ENCODE peak calls at places on chromosomes 13 and 19, in four cellular contexts. M, J, N and R are unnamed samples.

GRCh38 chr13:42043676-42044075 is 4.8 kb upstream of the DGKH start:
- DNase-seq in N (no peak), J (no peak), M (no peak), R (no peak)

GRCh38 chr13:32427852-32428580 is at the start of gene N4BP2L1:
- DNase-seq in J (no peak), M (no peak), N (no peak), R (peak; percentile 28)

GRCh38 chr19:58544591-58545285 is 874 bp downstream of the TRIM28 start:
- DNase-seq in M (peak; percentile 47), J (no peak), N (peak; percentile 73), R (peak; percentile 56)

GRCh38 chr13:112171570-112171965 is 104.6 kb downstream of the SOX1 start:
- DNase-seq in J (no peak), M (no peak), N (no peak), R (no peak)

GRCh38 chr19:50784710-50785109 is 5.5 kb upstream of the ACP4 start:
- DNase-seq in M (no peak), N (no peak), J (no peak), R (no peak)

GRCh38 chr13:45784755-45785675 is 66.5 kb downstream of the SIAH3 start:
- DNase-seq in N (no peak), J (no peak), M (no peak), R (no peak)

GRCh38 chr13:112143753-112144615 is 77.0 kb downstream of the SOX1 start:
- DNase-seq in N (no peak), J (no peak), M (no peak), R (no peak)

GRCh38 chr13:91817250-91817649 is 418.8 kb downstream of the GPC5 start:
- DNase-seq in N (no peak), M (peak; percentile 13), J (no peak), R (peak; percentile 13)

GRCh38 chr13:77838271-77838670 is 80.4 kb downstream of the EDNRB start:
- DNase-seq in M (no peak), J (no peak), N (no peak), R (no peak)

GRCh38 chr13:77832339-77833100 is 86.1 kb downstream of the EDNRB start:
- DNase-seq in M (peak; percentile 6), J (no peak), N (no peak), R (peak; percentile 44)

GRCh38 chr13:77831870-77832269 is 86.8 kb downstream of the EDNRB start:
- DNase-seq in N (no peak), J (no peak), M (no peak), R (no peak)

GRCh38 chr13:77833331-77833863 is 85.2 kb downstream of the EDNRB start:
- DNase-seq in N (no peak), J (no peak), M (peak; percentile 88), R (peak; percentile 90)

DNA sequence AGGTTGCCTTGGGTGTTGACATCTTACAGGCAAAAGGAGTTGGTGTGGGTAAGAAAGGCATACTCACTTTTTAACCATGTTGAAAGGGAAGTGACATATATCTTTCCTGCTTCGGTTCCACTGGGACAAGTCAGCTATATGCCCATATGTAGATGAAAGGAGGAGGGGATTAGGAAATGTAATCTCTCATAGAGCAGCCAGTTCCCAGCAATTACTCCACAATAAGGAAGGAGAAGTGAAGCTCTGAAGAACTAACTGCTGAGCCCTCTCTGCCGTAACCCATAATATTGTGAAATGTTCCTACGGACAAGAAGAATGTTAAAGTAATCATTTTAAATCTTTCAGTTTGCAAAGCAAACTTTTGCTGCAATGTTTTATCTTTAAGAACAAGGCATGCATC is 82.2 kb downstream of the EDNRB start:
- DNase-seq in N (no peak), J (no peak), M (peak; percentile 44), R (peak; percentile 78)
- H3K18ac ChIP-seq in N (no peak overlapping the region), J (no peak overlapping the region), M (peak overlapping the region; percentile 87), R (peak overlapping the region; percentile 48)

DNA sequence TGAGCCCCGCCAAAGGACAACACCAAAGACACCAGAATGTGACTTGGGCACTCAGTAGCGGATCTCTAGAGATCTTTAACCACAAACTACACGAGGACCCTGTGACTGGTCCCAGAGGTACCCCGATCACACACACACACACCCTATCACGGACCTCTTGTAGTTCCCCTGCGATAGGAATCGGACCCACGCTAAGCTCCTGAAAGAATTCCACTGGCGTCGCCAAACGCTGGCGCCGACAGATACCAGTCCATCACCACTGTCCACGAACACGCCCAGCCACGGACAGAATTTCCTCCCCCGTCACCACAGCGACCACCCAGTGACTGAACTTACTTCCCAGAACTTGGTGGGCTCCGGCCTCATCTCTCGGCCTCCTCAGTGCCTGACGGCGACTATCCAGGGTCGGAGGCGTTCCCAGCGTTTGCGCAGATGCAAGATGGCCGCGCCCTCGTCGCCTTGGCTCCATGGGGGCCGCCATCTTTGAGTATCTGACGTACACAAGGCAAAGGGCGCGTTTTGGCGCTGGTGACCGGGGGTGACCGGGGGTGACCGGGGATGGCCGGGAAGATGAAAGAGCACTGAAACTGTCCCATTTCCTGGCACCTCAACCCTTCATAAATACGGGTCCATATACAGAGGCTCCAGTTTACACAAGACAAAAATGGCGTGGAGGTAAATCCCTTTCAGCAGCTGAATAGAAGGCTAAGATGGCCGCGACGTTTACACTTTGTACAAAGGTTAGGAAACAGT is at the start of gene ZNF615:
- DNase-seq in J (peak; percentile 60), N (peak; percentile 84), M (peak; percentile 80), R (peak; percentile 87)
- H2AK5ac ChIP-seq in J (no peak within 1 kb of the TSS), N (no peak within 1 kb of the TSS), M (peak within 1 kb of the TSS; percentile 3), R (no peak within 1 kb of the TSS)

DNA sequence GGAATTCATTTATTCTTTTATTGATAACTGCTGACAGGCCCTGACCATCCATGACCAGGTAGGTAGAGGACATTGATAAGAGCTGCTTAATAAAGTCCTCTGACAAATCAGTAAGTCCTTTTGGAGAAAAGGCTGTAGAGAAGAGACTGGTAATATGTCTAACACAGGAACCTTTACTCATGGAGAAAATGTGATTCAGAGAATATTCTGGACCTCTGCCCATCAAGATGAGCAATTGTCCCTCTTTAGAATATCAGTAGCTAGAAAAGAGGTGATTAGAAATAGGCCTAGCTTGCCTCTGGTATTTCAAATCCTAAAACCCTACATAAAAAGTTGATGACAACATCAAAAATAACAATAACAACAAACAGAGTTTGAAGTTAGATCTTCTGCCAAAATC is 642.3 kb downstream of the TBC1D4 start:
- DNase-seq in J (no peak), M (peak; percentile 13), N (no peak), R (no peak)
- H3K18ac ChIP-seq in J (no peak overlapping the region), M (no peak overlapping the region), N (no peak overlapping the region), R (no peak overlapping the region)

DNA sequence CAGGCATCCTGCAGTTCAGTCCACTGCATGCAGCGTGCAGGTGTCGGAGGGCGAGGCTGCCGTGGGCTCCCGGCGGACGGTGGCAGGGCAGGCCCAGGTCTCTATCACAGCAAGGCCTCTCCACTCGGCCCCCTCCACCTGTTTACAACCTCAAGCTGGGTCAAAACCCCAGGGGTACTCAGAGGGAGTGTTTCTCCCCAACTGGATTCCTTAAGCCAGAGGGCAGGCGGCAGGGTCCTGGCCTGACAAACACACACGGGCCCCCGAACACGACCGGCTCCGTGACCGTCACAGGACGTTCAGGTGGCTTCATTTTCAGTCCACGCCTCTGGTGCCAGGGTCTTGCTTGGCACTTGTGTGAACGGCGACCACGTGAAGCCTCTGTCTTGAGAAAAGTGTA is 23.5 kb downstream of the RASA3 start:
- DNase-seq in J (no peak), N (no peak), M (no peak), R (no peak)
- H2AK5ac ChIP-seq in J (no peak overlapping the region), N (peak overlapping the region; percentile 100), M (peak overlapping the region; percentile 98), R (peak overlapping the region; percentile 17)

GRCh38 chr19:1651061-1651547 is 1.3 kb downstream of the TCF3 start:
- DNase-seq in M (peak; percentile 16), N (peak; percentile 49), J (no peak), R (peak; percentile 52)

GRCh38 chr19:1650627-1651009 is 1.8 kb downstream of the TCF3 start:
- DNase-seq in M (peak; percentile 7), J (no peak), N (peak; percentile 21), R (peak; percentile 49)

GRCh38 chr19:1648926-1649541 is 3.4 kb downstream of the TCF3 start:
- DNase-seq in J (no peak), M (no peak), N (no peak), R (no peak)

GRCh38 chr19:1648156-1648925 is 4.1 kb downstream of the TCF3 start:
- DNase-seq in N (no peak), J (no peak), M (no peak), R (no peak)

GRCh38 chr19:1649706-1650626 is 2.4 kb downstream of the TCF3 start:
- DNase-seq in J (no peak), N (no peak), M (no peak), R (no peak)
- H3K18ac ChIP-seq in J (peak overlapping the region; percentile 90), N (peak overlapping the region; percentile 76), M (no peak overlapping the region), R (no peak overlapping the region)

GRCh38 chr19:8426283-8426682 is 13.2 kb downstream of the MARCHF2 start:
- DNase-seq in M (no peak), J (no peak), N (no peak), R (no peak)
- H2AK5ac ChIP-seq in M (no peak overlapping the region), J (no peak overlapping the region), N (no peak overlapping the region), R (no peak overlapping the region)

GRCh38 chr19:55902080-55902751 is 29.9 kb downstream of the NLRP13 start:
- DNase-seq in N (no peak), J (no peak), M (no peak), R (no peak)

GRCh38 chr19:55901369-55902079 is 30.6 kb downstream of the NLRP13 start:
- DNase-seq in M (no peak), N (no peak), J (no peak), R (no peak)

GRCh38 chr19:55898911-55899310 is 33.2 kb downstream of the NLRP13 start:
- DNase-seq in N (no peak), M (no peak), J (no peak), R (no peak)
- H3K18ac ChIP-seq in N (no peak overlapping the region), M (no peak overlapping the region), J (no peak overlapping the region), R (no peak overlapping the region)